ENCODE peak calls at places on chromosomes 6 and 20, in five cellular contexts. A, H, T, X and J are unnamed samples.

GRCh38 chr20:54122189-54122588 is 51.6 kb downstream of the CYP24A1 start:
- DNase-seq in X (no peak), A (no peak), T (no peak), H (no peak), J (no peak)

GRCh38 chr20:1434571-1435336 is 31.9 kb downstream of the NSFL1C start:
- DNase-seq in A (peak; percentile 59), X (peak; percentile 48), H (no peak), T (peak; percentile 28), J (no peak)

GRCh38 chr6:98124176-98124575 is 710.2 kb upstream of the POU3F2 start:
- DNase-seq in H (no peak), A (no peak), T (no peak), X (no peak), J (no peak)

GRCh38 chr6:137709424-137710281 is 157.4 kb upstream of the TNFAIP3 start:
- DNase-seq in T (no peak), X (no peak), A (no peak), H (no peak), J (no peak)

GRCh38 chr6:26089272-26089671 is 2.0 kb downstream of the HFE start:
- DNase-seq in T (no peak), A (no peak), X (no peak), H (no peak), J (no peak)

GRCh38 chr6:129282053-129282452 is 399.1 kb downstream of the LAMA2 start:
- DNase-seq in X (no peak), T (no peak), A (no peak), H (no peak), J (no peak)

GRCh38 chr6:168035661-168036616 is 38.5 kb downstream of the KIF25 start:
- DNase-seq in A (no peak), H (no peak), T (no peak), X (peak; percentile 32), J (peak; percentile 25)

GRCh38 chr6:128712898-128713297 is 170.0 kb upstream of the LAMA2 start:
- DNase-seq in H (no peak), X (no peak), T (no peak), A (no peak), J (no peak)

GRCh38 chr20:36384022-36384619 is 78.0 kb downstream of the DLGAP4 start:
- DNase-seq in X (peak; percentile 76), T (peak; percentile 26), H (no peak), A (peak; percentile 13), J (peak; percentile 92)

GRCh38 chr6:150877928-150878327 is 12.4 kb downstream of the MTHFD1L start:
- DNase-seq in H (no peak), X (no peak), T (no peak), A (no peak), J (no peak)

GRCh38 chr6:161228911-161229591 is 44.8 kb downstream of the AGPAT4 start:
- DNase-seq in H (no peak), X (peak; percentile 28), A (no peak), T (no peak), J (peak; percentile 22)

GRCh38 chr6:38154731-38155130 is 335.2 kb downstream of the ZFAND3 start:
- DNase-seq in H (no peak), X (no peak), T (no peak), A (no peak), J (no peak)

GRCh38 chr6:10837692-10837996 is 695 bp downstream of the MAK start:
- DNase-seq in T (no peak), H (no peak), X (no peak), A (no peak), J (peak; percentile 71)

GRCh38 chr6:161418458-161418945 is 144.6 kb upstream of the AGPAT4 start:
- DNase-seq in H (peak; percentile 51), T (peak; percentile 24), X (no peak), A (no peak), J (peak; percentile 82)

GRCh38 chr20:35326732-35327073 is 34.5 kb upstream of the FAM83C start:
- DNase-seq in A (no peak), T (no peak), H (no peak), X (no peak), J (no peak)

GRCh38 chr6:45608252-45608911 is 230.6 kb upstream of the SUPT3H start:
- DNase-seq in H (no peak), A (no peak), T (no peak), X (peak; percentile 54), J (no peak)

GRCh38 chr6:3394671-3395070 is 62.2 kb downstream of the SLC22A23 start:
- DNase-seq in X (no peak), T (no peak), A (no peak), H (no peak), J (no peak)

GRCh38 chr6:107361568-107362270 is 97.6 kb downstream of the PDSS2 start:
- DNase-seq in H (no peak), A (no peak), X (peak; percentile 27), T (no peak), J (peak; percentile 34)

GRCh38 chr6:134031696-134032255 is 20.6 kb downstream of the SLC2A12 start:
- DNase-seq in A (no peak), H (no peak), X (no peak), T (no peak), J (no peak)

GRCh38 chr6:11712760-11713159 is 65.8 kb downstream of the ADTRP start:
- DNase-seq in T (no peak), A (no peak), X (no peak), H (peak; percentile 50), J (no peak)

GRCh38 chr6:37717836-37718251 is 20.2 kb upstream of the MDGA1 start:
- DNase-seq in H (no peak), A (no peak), X (no peak), T (no peak), J (no peak)

GRCh38 chr6:35079311-35080000 is 61.7 kb downstream of the TCP11 start:
- DNase-seq in X (no peak), A (no peak), H (no peak), T (no peak), J (no peak)

GRCh38 chr6:48278261-48278660 is 167.3 kb upstream of the PTCHD4 start:
- DNase-seq in A (no peak), X (no peak), T (no peak), H (no peak), J (peak; percentile 21)